ENCODE peak calls at places on chromosome 3, in six cellular contexts. N is NCI-H1105 treated with DMSO at 0.1 percent for 48 hours; K is kidney tubule cell; W is AG10803; B is brain microvascular endothelial cell; A is stimulated activated CD4-positive, alpha-beta T cell treated with anti-CD3 and anti-CD28 coated beads, Interleukin-1b, Interleukin-23, amount 100 ng/mL, for 24 hours. J is an unnamed sample.
A peak's percentile ranks its signal among the peaks of the same experiment; 100 is the strongest.

GRCh38 chr3:123026551-123027291 is 842 bp downstream of the SEMA5B start:
- DNase-seq in B (no peak), W (no peak), N (peak; percentile 54), K (no peak), A (no peak), J (no peak)

GRCh38 chr3:11009898-11010297 is 17.4 kb downstream of the SLC6A1 start:
- DNase-seq in W (no peak), K (no peak), A (no peak), N (no peak), B (no peak), J (no peak)

GRCh38 chr3:106403746-106404145 is 534.9 kb upstream of the CBLB start:
- DNase-seq in K (no peak), W (no peak), A (no peak), N (peak; percentile 80), B (no peak), J (no peak)

GRCh38 chr3:194758716-194759115 is 73.0 kb downstream of the FAM43A start:
- DNase-seq in N (no peak), B (no peak), W (no peak), A (no peak), K (no peak), J (no peak)

GRCh38 chr3:46242120-46242519 is at the start of gene CCR3:
- DNase-seq in W (no peak), A (no peak), B (no peak), N (no peak), K (no peak), J (no peak)

GRCh38 chr3:27877122-27878011 is 155.2 kb upstream of the EOMES start:
- DNase-seq in A (no peak), W (no peak), B (no peak), N (no peak), K (no peak), J (no peak)

GRCh38 chr3:42179110-42179725 is 86.8 kb downstream of the CCK start:
- DNase-seq in K (peak; percentile 96), N (no peak), W (peak; percentile 77), B (peak; percentile 92), A (no peak), J (peak; percentile 94)

GRCh38 chr3:32501785-32502088 is 915 bp downstream of the CMTM6 start:
- DNase-seq in A (no peak), K (no peak), N (no peak), W (no peak), B (no peak), J (no peak)

GRCh38 chr3:43190682-43191081 is 84.8 kb upstream of the POMGNT2 start:
- DNase-seq in B (peak; percentile 90), K (no peak), A (no peak), W (peak; percentile 87), N (no peak), J (no peak)

GRCh38 chr3:49804141-49805041 is 1.3 kb downstream of the INKA1 start:
- DNase-seq in B (no peak), W (no peak), N (no peak), K (no peak), A (no peak), J (no peak)

GRCh38 chr3:183369626-183370025 is 58.8 kb downstream of the MCF2L2 start:
- DNase-seq in N (no peak), B (no peak), K (no peak), W (no peak), A (no peak), J (no peak)

GRCh38 chr3:127702151-127702578 is 29.4 kb downstream of the ABTB1 start:
- DNase-seq in N (no peak), A (no peak), B (no peak), K (no peak), W (peak; percentile 85), J (no peak)

GRCh38 chr3:66797916-66798560 is 200.1 kb upstream of the KBTBD8 start:
- DNase-seq in N (no peak), K (peak; percentile 82), A (no peak), B (peak; percentile 71), W (peak; percentile 62), J (no peak)

GRCh38 chr3:99753268-99753975 is 64.2 kb upstream of the CMSS1 start:
- DNase-seq in N (peak; percentile 73), W (peak; percentile 82), A (no peak), K (peak; percentile 79), B (peak; percentile 69), J (peak; percentile 36)

GRCh38 chr3:152595975-152596832 is 238.7 kb upstream of the P2RY1 start:
- DNase-seq in B (peak; percentile 89), W (peak; percentile 87), K (peak; percentile 50), A (no peak), N (no peak), J (peak; percentile 27)

GRCh38 chr3:161475905-161476304 is 20.7 kb upstream of the OTOL1 start:
- DNase-seq in A (no peak), N (no peak), W (no peak), B (peak; percentile 65), K (peak; percentile 33), J (no peak)

GRCh38 chr3:48432411-48433371 is 2.8 kb upstream of the PLXNB1 start:
- DNase-seq in B (no peak), N (no peak), A (no peak), K (peak; percentile 21), W (peak; percentile 17), J (peak; percentile 30)

GRCh38 chr3:106691476-106691875 is 685.8 kb upstream of the CCDC54 start:
- DNase-seq in B (no peak), A (no peak), N (no peak), K (no peak), W (no peak), J (no peak)

GRCh38 chr3:109353057-109353456 is 15.7 kb upstream of the DPPA4 start:
- DNase-seq in B (no peak), N (no peak), K (no peak), A (no peak), W (no peak), J (no peak)

GRCh38 chr3:159859424-159859823 is 129.2 kb upstream of the IL12A start:
- DNase-seq in W (peak; percentile 61), B (no peak), K (no peak), N (peak; percentile 89), A (no peak), J (no peak)

GRCh38 chr3:33942483-33943150 is 144.2 kb downstream of the PDCD6IP start:
- DNase-seq in K (peak; percentile 42), A (no peak), N (peak; percentile 20), W (no peak), B (peak; percentile 7), J (no peak)

GRCh38 chr3:56771376-56771775 is 30.4 kb downstream of the ARHGEF3 start:
- DNase-seq in N (peak; percentile 9), W (no peak), K (no peak), A (no peak), B (no peak), J (no peak)

GRCh38 chr3:52852419-52852818 is 17.6 kb upstream of the MUSTN1 start:
- DNase-seq in B (no peak), K (no peak), N (no peak), A (no peak), W (no peak), J (no peak)

GRCh38 chr3:49924683-49925082 is 4.9 kb downstream of the MON1A start:
- DNase-seq in K (peak; percentile 69), A (no peak), N (no peak), B (peak; percentile 89), W (peak; percentile 57), J (peak; percentile 32)

GRCh38 chr3:46417841-46418611 is 11.0 kb downstream of the CCRL2 start:
- DNase-seq in B (no peak), N (no peak), W (no peak), K (no peak), A (no peak), J (no peak)

GRCh38 chr3:121894191-121894990 is at the start of gene SLC15A2:
- DNase-seq in W (no peak), N (no peak), A (no peak), B (no peak), K (peak; percentile 15), J (no peak)

GRCh38 chr3:17431004-17431403 is 311.4 kb downstream of the TBC1D5 start:
- DNase-seq in K (peak; percentile 54), B (no peak), W (peak; percentile 46), N (peak; percentile 39), A (no peak), J (peak; percentile 22)

GRCh38 chr3:100696161-100696560 is 13.1 kb upstream of the TFG start:
- DNase-seq in N (no peak), B (no peak), A (no peak), K (no peak), W (no peak), J (no peak)

GRCh38 chr3:37701729-37702128 is 160.0 kb upstream of the CTDSPL start:
- DNase-seq in K (no peak), B (no peak), A (no peak), W (no peak), N (no peak), J (no peak)

GRCh38 chr3:67940200-67940952 is 286.0 kb upstream of the SUCLG2 start:
- DNase-seq in W (no peak), N (no peak), A (no peak), B (no peak), K (peak; percentile 28), J (no peak)

GRCh38 chr3:58092516-58092915 is 84.3 kb downstream of the FLNB start:
- DNase-seq in W (peak; percentile 28), N (no peak), A (no peak), K (no peak), B (no peak), J (no peak)

GRCh38 chr3:7388026-7388425 is 527.1 kb downstream of the GRM7 start:
- DNase-seq in K (no peak), N (no peak), B (no peak), W (no peak), A (no peak), J (no peak)

GRCh38 chr3:126266291-126266840 is 86.0 kb upstream of the ALDH1L1 start:
- DNase-seq in K (no peak), A (no peak), N (no peak), W (no peak), B (no peak), J (no peak)

J was measured in Caki2.